ENCODE peak calls at places on chromosomes 5 and 9, in eight cellular contexts. Z is prostate gland, E is SK-N-SH, V is endothelial cell of umbilical vein, S is spleen, P is K562, C is transverse colon, H is HCT116. R is an unnamed sample.

GRCh38 chr9:135253305-135254004 is 166.0 kb downstream of the OLFM1 start:
- DNase-seq in V (no peak), P (peak), E (no peak), S (peak), H (peak), Z (no peak), C (no peak), R (no peak)

GRCh38 chr5:138873096-138873885 is 1.8 kb downstream of the LRRTM2 start:
- DNase-seq in C (no peak), Z (no peak), V (peak), P (no peak), S (no peak), H (no peak), E (no peak), R (no peak)

GRCh38 chr5:142671801-142672200 is 14.1 kb downstream of the FGF1 start:
- DNase-seq in C (no peak), P (no peak), E (no peak), H (no peak), Z (no peak), V (no peak), S (no peak), R (no peak)

GRCh38 chr9:119836036-119836435 is 466.8 kb upstream of the BRINP1 start:
- DNase-seq in C (no peak), Z (no peak), P (no peak), E (no peak), S (no peak), V (no peak), H (no peak), R (no peak)

GRCh38 chr9:88106492-88106891 is 31.8 kb downstream of the SPATA31C2 start:
- DNase-seq in Z (no peak), P (no peak), H (peak), C (peak), S (no peak), E (peak), V (no peak), R (no peak)

GRCh38 chr5:91384671-91385430 is 1.7 kb upstream of the ARRDC3 start:
- DNase-seq in S (no peak), P (peak), H (peak), C (peak), V (peak), Z (peak), E (peak), R (peak)

GRCh38 chr5:36209664-36210063 is 32.1 kb downstream of the NADK2 start:
- DNase-seq in V (peak), C (no peak), H (no peak), Z (no peak), P (no peak), E (no peak), S (no peak), R (no peak)

GRCh38 chr9:109331353-109331752 is 10.5 kb upstream of the EPB41L4B start:
- DNase-seq in C (peak), E (peak), H (no peak), S (no peak), V (no peak), P (no peak), Z (peak), R (no peak)

GRCh38 chr5:135131801-135132675 is 98.0 kb upstream of the PITX1 start:
- DNase-seq in H (no peak), V (no peak), Z (no peak), C (peak), S (no peak), P (no peak), E (no peak), R (peak)

GRCh38 chr9:5488616-5489015 is 21.7 kb upstream of the PDCD1LG2 start:
- DNase-seq in H (no peak), Z (no peak), E (no peak), S (no peak), P (no peak), C (no peak), V (peak), R (no peak)

GRCh38 chr9:113582698-113583200 is 119.2 kb downstream of the RGS3 start:
- DNase-seq in C (no peak), E (no peak), Z (no peak), S (no peak), H (no peak), P (no peak), V (no peak), R (no peak)

GRCh38 chr9:113580954-113581311 is 117.4 kb downstream of the RGS3 start:
- DNase-seq in P (no peak), Z (no peak), E (peak), V (no peak), H (no peak), C (no peak), S (no peak), R (no peak)

GRCh38 chr9:113583511-113584470 is 120.3 kb downstream of the RGS3 start:
- DNase-seq in V (no peak), H (no peak), Z (no peak), C (no peak), S (peak), E (no peak), P (no peak), R (no peak)

GRCh38 chr9:113580041-113580953 is 116.8 kb downstream of the RGS3 start:
- DNase-seq in P (no peak), E (no peak), Z (peak), S (peak), H (no peak), V (peak), C (peak), R (peak)

GRCh38 chr9:113581865-113582697 is 118.6 kb downstream of the RGS3 start:
- DNase-seq in C (peak), E (peak), V (peak), S (peak), H (no peak), P (no peak), Z (peak), R (peak)
- TF ChIP-seq POLR2AphosphoS5 in C (peak), E (no peak), V (no peak), S (peak), H (no peak), P (no peak), Z (peak), R (peak)

GRCh38 chr5:173640166-173640804 is 23.8 kb upstream of the BOD1 start:
- DNase-seq in Z (no peak), C (no peak), V (no peak), S (no peak), E (no peak), H (no peak), P (no peak), R (no peak)

GRCh38 chr5:173642895-173643481 is 26.5 kb upstream of the BOD1 start:
- DNase-seq in Z (no peak), P (no peak), H (no peak), E (no peak), C (no peak), V (no peak), S (no peak), R (no peak)

GRCh38 chr5:173643964-173644363 is 27.5 kb upstream of the BOD1 start:
- DNase-seq in H (no peak), C (no peak), Z (no peak), P (no peak), E (peak), V (no peak), S (no peak), R (no peak)

GRCh38 chr5:173641171-173641570 is 24.7 kb upstream of the BOD1 start:
- DNase-seq in V (no peak), E (no peak), S (no peak), C (no peak), P (no peak), H (no peak), Z (no peak), R (no peak)

GRCh38 chr5:173642191-173642816 is 25.9 kb upstream of the BOD1 start:
- DNase-seq in E (no peak), V (no peak), H (no peak), P (no peak), Z (no peak), C (no peak), S (no peak), R (no peak)
- H3K27ac ChIP-seq in E (no peak), V (no peak), H (no peak), P (no peak), Z (no peak), C (no peak), S (no peak), R (no peak)

DNA sequence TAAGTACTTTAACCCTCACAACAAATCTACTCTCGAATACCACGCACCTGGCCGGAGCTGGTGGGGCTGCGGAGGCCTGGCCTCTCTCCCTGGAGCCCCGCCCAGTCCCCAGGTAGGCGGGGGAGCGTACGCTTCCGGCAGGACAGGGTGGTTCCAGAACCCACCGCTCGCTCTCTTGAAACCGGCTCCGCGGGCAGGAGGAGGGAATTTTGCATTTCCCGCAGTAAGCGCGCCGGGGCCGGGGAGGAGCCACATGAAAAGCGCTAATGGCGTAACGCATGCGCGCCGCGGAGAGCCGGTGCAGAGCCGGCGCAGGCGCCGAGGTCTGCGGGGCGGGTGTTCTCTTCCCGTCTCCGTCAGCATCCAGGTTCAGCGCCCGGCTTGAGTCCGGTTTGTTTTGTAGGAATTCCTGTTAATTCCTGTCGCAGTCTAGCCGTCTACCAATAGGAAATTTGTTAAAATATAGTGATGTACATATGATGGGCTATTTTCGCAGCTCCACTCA is 20.8 kb downstream of the CAVIN4 start:
- DNase-seq in E (peak), C (peak), P (peak), Z (peak), H (peak), S (peak), V (peak), R (peak)
- TF ChIP-seq POLR2AphosphoS5 in E (peak), C (no peak), P (no peak), Z (peak), H (peak), S (peak), V (peak), R (no peak)

DNA sequence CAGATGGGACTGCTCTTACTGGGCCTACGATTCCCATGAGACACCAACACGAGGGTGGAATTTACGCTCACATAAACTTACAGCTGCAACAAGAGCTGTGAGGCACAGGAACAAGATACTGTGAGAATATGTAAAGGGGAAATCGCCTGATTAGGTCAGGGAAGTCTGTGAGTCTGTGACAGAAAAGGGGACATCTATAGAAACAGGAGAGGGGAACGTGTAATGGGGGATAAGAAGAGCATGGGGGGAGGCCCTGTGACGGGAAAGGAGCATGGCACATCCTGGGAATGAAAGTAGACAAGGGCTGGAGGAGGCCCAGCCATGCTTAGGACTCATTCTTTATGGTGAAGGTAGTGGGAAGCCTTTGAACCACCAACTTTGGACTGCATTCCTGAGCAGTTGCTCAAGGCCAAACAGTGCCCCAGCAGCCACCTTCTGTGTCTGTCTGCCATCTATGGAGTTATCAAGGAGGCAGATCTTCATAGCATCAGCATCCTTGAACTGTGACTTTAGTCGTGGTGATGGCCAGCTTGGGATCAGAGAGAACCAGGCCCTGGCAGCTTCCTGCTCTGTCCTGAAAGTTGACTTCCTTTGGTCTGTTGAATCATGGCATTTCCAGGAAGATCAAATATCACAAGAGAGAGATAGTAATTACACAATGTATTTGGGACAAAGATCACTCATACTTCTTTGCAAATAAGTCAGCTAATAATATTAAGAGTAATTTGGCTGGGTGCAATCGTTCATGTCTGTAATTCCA is 88.0 kb upstream of the FAM169A start:
- DNase-seq in S (no peak), V (no peak), H (no peak), C (no peak), Z (no peak), E (no peak), P (no peak), R (no peak)
- H3K27ac ChIP-seq in S (no peak), V (no peak), H (no peak), C (no peak), Z (no peak), E (no peak), P (no peak), R (no peak)

DNA sequence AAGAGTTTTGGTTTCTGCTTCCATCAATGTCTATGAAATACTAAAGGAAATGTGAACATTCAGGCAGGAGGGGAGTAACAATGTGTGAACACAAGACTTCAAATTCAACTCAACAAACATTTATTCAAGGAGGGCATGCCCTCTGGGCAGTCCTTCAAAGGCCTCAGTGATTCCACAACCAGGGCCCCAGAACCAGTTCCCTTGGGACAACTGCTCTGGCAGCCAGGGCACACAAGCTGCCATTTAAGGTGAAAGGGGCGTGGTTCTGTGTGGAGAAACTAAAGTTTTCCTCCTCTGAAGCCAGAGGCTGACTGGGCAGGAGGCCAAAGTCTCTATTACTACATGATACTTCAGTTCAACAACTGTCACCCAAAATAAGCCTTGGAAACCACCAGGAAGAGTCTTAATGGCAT is 3.2 kb downstream of the RBM18 start:
- DNase-seq in E (no peak), V (peak), P (peak), S (no peak), Z (peak), C (peak), H (no peak), R (peak)
- TF ChIP-seq POLR2AphosphoS5 in E (no peak), V (no peak), P (no peak), S (no peak), Z (peak), C (no peak), H (no peak), R (no peak)

GRCh38 chr9:110979636-110980035 is 58.6 kb downstream of the LPAR1 start:
- DNase-seq in P (no peak), C (no peak), Z (no peak), H (no peak), E (no peak), S (no peak), V (peak), R (no peak)
- H3K27ac ChIP-seq in P (no peak), C (no peak), Z (no peak), H (no peak), E (no peak), S (no peak), V (no peak), R (no peak)

DNA sequence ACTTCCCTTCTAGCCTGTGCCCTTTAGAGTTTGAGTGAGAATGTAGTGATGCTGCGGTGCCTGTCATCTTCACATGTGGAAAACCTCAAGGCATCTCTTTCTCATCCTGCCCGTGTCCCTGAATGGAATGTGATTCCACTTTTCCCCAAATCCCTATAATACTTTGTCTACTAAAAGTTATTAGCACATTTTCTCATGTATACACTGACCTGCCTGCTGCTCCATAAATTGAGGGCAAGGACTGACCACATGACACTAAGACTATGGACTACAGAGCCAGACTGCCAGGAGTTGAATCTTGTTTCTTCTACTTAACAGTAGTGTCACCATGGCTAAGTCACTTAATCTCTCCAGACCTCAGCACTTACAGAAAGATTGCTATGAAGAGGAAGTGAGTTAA is 93.0 kb downstream of the TEK start:
- DNase-seq in E (no peak), V (no peak), P (no peak), Z (no peak), H (no peak), C (no peak), S (no peak), R (no peak)
- TF ChIP-seq POLR2AphosphoS5 in E (no peak), V (no peak), P (no peak), Z (no peak), H (no peak), C (no peak), S (no peak), R (no peak)

DNA sequence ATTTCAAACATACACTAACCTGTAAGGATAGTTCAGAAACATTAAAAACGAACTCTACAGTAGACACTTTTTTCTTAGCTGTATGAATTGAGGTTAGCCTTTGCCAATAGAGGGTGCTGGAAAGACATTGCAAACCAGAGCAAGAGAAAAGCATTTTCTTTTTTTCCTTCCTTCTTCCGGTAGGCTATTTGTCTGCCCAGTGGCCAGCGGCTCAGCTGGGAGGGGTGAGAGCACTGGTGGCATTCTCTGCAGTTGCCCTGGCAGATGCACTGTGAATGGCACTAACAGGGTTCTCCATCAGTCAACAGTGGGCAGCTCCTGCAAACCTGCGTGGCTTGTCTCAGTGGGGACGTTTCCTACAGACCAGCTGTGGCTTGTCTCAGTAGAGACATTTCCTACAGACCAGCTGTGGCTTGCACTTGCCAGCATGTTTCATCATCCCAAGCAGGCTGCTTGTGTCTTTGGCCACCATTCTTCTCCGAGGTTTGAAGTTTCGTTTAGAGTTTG is 984.5 kb upstream of the CDH18 start:
- DNase-seq in H (no peak), C (no peak), P (no peak), S (no peak), V (peak), E (peak), Z (no peak), R (peak)
- H3K27ac ChIP-seq in H (no peak), C (no peak), P (no peak), S (no peak), V (no peak), E (no peak), Z (no peak), R (no peak)

DNA sequence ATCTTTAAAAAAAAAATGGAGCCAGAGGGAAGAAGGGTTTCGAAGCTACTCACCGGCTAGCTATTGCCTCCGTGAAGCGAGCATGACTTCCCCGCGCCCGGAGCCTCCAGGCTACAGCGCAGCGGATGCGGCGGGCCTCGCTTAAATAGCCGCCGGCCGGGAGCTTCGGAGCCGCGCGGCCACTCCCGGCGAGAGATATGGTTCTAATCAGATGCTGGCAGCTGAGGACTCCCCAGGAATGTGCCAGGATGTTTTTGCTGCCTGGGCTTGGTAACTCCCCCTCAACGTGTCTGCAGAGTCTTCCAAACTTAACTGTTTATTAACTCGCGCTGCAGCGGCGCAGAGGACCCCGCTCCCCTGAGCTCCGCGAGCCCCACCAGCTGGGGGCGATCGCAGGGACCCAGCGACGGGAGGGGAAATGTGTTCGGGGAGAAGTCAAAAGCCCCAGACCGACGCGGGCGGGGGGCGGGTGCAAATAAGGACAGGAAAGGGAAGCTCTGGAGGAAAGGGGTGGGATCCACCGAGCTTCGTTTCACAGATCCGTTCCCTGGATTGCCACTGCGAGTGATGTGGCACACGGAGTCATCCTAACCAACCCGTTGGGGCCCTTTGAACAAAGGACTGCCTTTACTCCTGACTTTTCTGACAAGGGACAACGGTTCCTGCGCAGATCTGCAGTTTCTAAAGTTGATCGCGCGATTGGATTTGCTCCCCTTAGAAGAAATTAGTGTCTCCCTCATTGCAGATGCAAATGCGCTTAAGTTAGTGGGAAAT is at the start of gene DAB2:
- DNase-seq in E (peak), S (peak), H (peak), Z (peak), C (peak), V (peak), P (peak), R (peak)
- TF ChIP-seq POLR2AphosphoS5 in E (no peak), S (peak), H (peak), Z (peak), C (peak), V (peak), P (peak), R (no peak)

R was measured in HL-60.